ENCODE peak calls at places on chromosome 6, in six cellular contexts. One of them, this sample, is unnamed.

GRCh38 chr6:36694616-36695015 is 3.0 kb upstream of the RAB44 start:
- DNase-seq in OCI-LY7: peak
- DNase-seq in testis: no peak
- DNase-seq in lung: no peak
- DNase-seq in dorsolateral prefrontal cortex: no peak
- DNase-seq in foreskin fibroblast: no peak
- DNase-seq in this sample: peak

GRCh38 chr6:72579865-72580264 is 42.0 kb upstream of the KCNQ5 start:
- DNase-seq in dorsolateral prefrontal cortex: no peak
- DNase-seq in foreskin fibroblast: no peak
- DNase-seq in lung: no peak
- DNase-seq in OCI-LY7: no peak
- DNase-seq in testis: no peak
- DNase-seq in this sample: no peak

GRCh38 chr6:37985355-37985754 is 165.8 kb downstream of the ZFAND3 start:
- DNase-seq in OCI-LY7: no peak
- DNase-seq in lung: no peak
- DNase-seq in testis: peak
- DNase-seq in foreskin fibroblast: no peak
- DNase-seq in dorsolateral prefrontal cortex: no peak
- DNase-seq in this sample: no peak

GRCh38 chr6:69933239-69933638 is 66.9 kb downstream of the COL19A1 start:
- DNase-seq in testis: no peak
- DNase-seq in OCI-LY7: no peak
- DNase-seq in lung: no peak
- DNase-seq in foreskin fibroblast: no peak
- DNase-seq in dorsolateral prefrontal cortex: no peak
- DNase-seq in this sample: no peak

GRCh38 chr6:53986165-53986720 is 125.0 kb upstream of the MLIP start:
- DNase-seq in foreskin fibroblast: peak
- DNase-seq in OCI-LY7: peak
- DNase-seq in testis: peak
- DNase-seq in lung: no peak
- DNase-seq in dorsolateral prefrontal cortex: peak
- DNase-seq in this sample: peak

GRCh38 chr6:68635706-68636513 is 828 bp downstream of the ADGRB3 start:
- DNase-seq in testis: peak
- DNase-seq in OCI-LY7: no peak
- DNase-seq in lung: no peak
- DNase-seq in dorsolateral prefrontal cortex: peak
- DNase-seq in foreskin fibroblast: peak
- DNase-seq in this sample: no peak

GRCh38 chr6:78746457-78746856 is 120.9 kb upstream of the IRAK1BP1 start:
- DNase-seq in testis: no peak
- DNase-seq in dorsolateral prefrontal cortex: no peak
- DNase-seq in OCI-LY7: no peak
- DNase-seq in foreskin fibroblast: peak
- DNase-seq in lung: no peak
- DNase-seq in this sample: no peak

GRCh38 chr6:3766219-3766618 is 14.7 kb upstream of the PXDC1 start:
- DNase-seq in testis: no peak
- DNase-seq in foreskin fibroblast: peak
- DNase-seq in dorsolateral prefrontal cortex: no peak
- DNase-seq in OCI-LY7: no peak
- DNase-seq in lung: no peak
- DNase-seq in this sample: no peak

GRCh38 chr6:138833819-138834539 is 38.1 kb downstream of the ECT2L start:
- DNase-seq in dorsolateral prefrontal cortex: peak
- DNase-seq in OCI-LY7: no peak
- DNase-seq in lung: no peak
- DNase-seq in foreskin fibroblast: no peak
- DNase-seq in testis: peak
- DNase-seq in this sample: no peak

GRCh38 chr6:130202782-130203181 is 20.0 kb downstream of the SAMD3 start:
- DNase-seq in foreskin fibroblast: no peak
- DNase-seq in lung: no peak
- DNase-seq in testis: no peak
- DNase-seq in dorsolateral prefrontal cortex: no peak
- DNase-seq in OCI-LY7: no peak
- DNase-seq in this sample: no peak

GRCh38 chr6:24990227-24990843 is 54.6 kb upstream of the RIPOR2 start:
- DNase-seq in lung: no peak
- DNase-seq in foreskin fibroblast: peak
- DNase-seq in dorsolateral prefrontal cortex: no peak
- DNase-seq in OCI-LY7: no peak
- DNase-seq in testis: no peak
- DNase-seq in this sample: no peak

GRCh38 chr6:166156942-166157341 is 10.7 kb downstream of the TBXT start:
- DNase-seq in OCI-LY7: no peak
- DNase-seq in testis: no peak
- DNase-seq in foreskin fibroblast: no peak
- DNase-seq in dorsolateral prefrontal cortex: no peak
- DNase-seq in lung: no peak
- DNase-seq in this sample: no peak

GRCh38 chr6:38525888-38526287 is 113.8 kb downstream of the BTBD9 start:
- DNase-seq in testis: no peak
- DNase-seq in OCI-LY7: no peak
- DNase-seq in dorsolateral prefrontal cortex: no peak
- DNase-seq in foreskin fibroblast: no peak
- DNase-seq in lung: no peak
- DNase-seq in this sample: no peak

GRCh38 chr6:110589865-110590513 is 113.6 kb upstream of the SLC22A16 start:
- DNase-seq in OCI-LY7: no peak
- DNase-seq in foreskin fibroblast: no peak
- DNase-seq in dorsolateral prefrontal cortex: no peak
- DNase-seq in lung: no peak
- DNase-seq in testis: no peak
- DNase-seq in this sample: no peak

GRCh38 chr6:7424967-7425807 is 35.6 kb downstream of the RIOK1 start:
- DNase-seq in testis: peak
- DNase-seq in OCI-LY7: peak
- DNase-seq in lung: no peak
- DNase-seq in dorsolateral prefrontal cortex: no peak
- DNase-seq in foreskin fibroblast: peak
- DNase-seq in this sample: no peak

GRCh38 chr6:2450546-2450945 is 205.1 kb upstream of the GMDS start:
- DNase-seq in lung: no peak
- DNase-seq in foreskin fibroblast: no peak
- DNase-seq in dorsolateral prefrontal cortex: no peak
- DNase-seq in testis: peak
- DNase-seq in OCI-LY7: no peak
- DNase-seq in this sample: no peak

GRCh38 chr6:88220493-88220892 is 54.3 kb upstream of the CNR1 start:
- DNase-seq in foreskin fibroblast: no peak
- DNase-seq in lung: no peak
- DNase-seq in dorsolateral prefrontal cortex: no peak
- DNase-seq in testis: no peak
- DNase-seq in OCI-LY7: peak
- DNase-seq in this sample: no peak

GRCh38 chr6:133041020-133041419 is 200.1 kb upstream of the EYA4 start:
- DNase-seq in OCI-LY7: no peak
- DNase-seq in foreskin fibroblast: no peak
- DNase-seq in lung: no peak
- DNase-seq in dorsolateral prefrontal cortex: no peak
- DNase-seq in testis: peak
- DNase-seq in this sample: no peak

GRCh38 chr6:42224222-42225042 is 6.8 kb upstream of the MRPS10 start:
- DNase-seq in foreskin fibroblast: peak
- DNase-seq in testis: no peak
- DNase-seq in dorsolateral prefrontal cortex: no peak
- DNase-seq in OCI-LY7: no peak
- DNase-seq in lung: no peak
- DNase-seq in this sample: no peak

GRCh38 chr6:158631678-158632537 is 12.6 kb downstream of the DYNLT1 start:
- DNase-seq in dorsolateral prefrontal cortex: no peak
- DNase-seq in foreskin fibroblast: peak
- DNase-seq in lung: no peak
- DNase-seq in OCI-LY7: no peak
- DNase-seq in testis: peak
- DNase-seq in this sample: peak

GRCh38 chr6:68967549-68968300 is 332.6 kb downstream of the ADGRB3 start:
- DNase-seq in foreskin fibroblast: peak
- DNase-seq in OCI-LY7: peak
- DNase-seq in dorsolateral prefrontal cortex: peak
- DNase-seq in testis: peak
- DNase-seq in lung: peak
- DNase-seq in this sample: no peak

GRCh38 chr6:56246941-56247653 is at the start of gene COL21A1:
- DNase-seq in testis: peak
- DNase-seq in dorsolateral prefrontal cortex: peak
- DNase-seq in lung: peak
- DNase-seq in OCI-LY7: no peak
- DNase-seq in foreskin fibroblast: no peak
- DNase-seq in this sample: peak

GRCh38 chr6:91816335-91816734 is 1229.5 kb upstream of the MAP3K7 start:
- DNase-seq in foreskin fibroblast: no peak
- DNase-seq in OCI-LY7: no peak
- DNase-seq in lung: no peak
- DNase-seq in dorsolateral prefrontal cortex: no peak
- DNase-seq in testis: peak
- DNase-seq in this sample: no peak

GRCh38 chr6:5388319-5388718 is 127.0 kb downstream of the FARS2 start:
- DNase-seq in testis: no peak
- DNase-seq in OCI-LY7: no peak
- DNase-seq in dorsolateral prefrontal cortex: no peak
- DNase-seq in foreskin fibroblast: no peak
- DNase-seq in lung: no peak
- DNase-seq in this sample: no peak

GRCh38 chr6:5394280-5394679 is 133.0 kb downstream of the FARS2 start:
- DNase-seq in dorsolateral prefrontal cortex: no peak
- DNase-seq in OCI-LY7: no peak
- DNase-seq in lung: no peak
- DNase-seq in foreskin fibroblast: no peak
- DNase-seq in testis: no peak
- DNase-seq in this sample: no peak

GRCh38 chr6:5395719-5396118 is 134.4 kb downstream of the FARS2 start:
- DNase-seq in dorsolateral prefrontal cortex: no peak
- DNase-seq in lung: no peak
- DNase-seq in foreskin fibroblast: no peak
- DNase-seq in testis: no peak
- DNase-seq in OCI-LY7: no peak
- DNase-seq in this sample: no peak

GRCh38 chr6:5389086-5389745 is 127.9 kb downstream of the FARS2 start:
- DNase-seq in lung: no peak
- DNase-seq in dorsolateral prefrontal cortex: no peak
- DNase-seq in testis: no peak
- DNase-seq in OCI-LY7: no peak
- DNase-seq in foreskin fibroblast: no peak
- DNase-seq in this sample: no peak

GRCh38 chr6:5390177-5390576 is 128.9 kb downstream of the FARS2 start:
- DNase-seq in foreskin fibroblast: no peak
- DNase-seq in testis: no peak
- DNase-seq in OCI-LY7: no peak
- DNase-seq in lung: no peak
- DNase-seq in dorsolateral prefrontal cortex: no peak
- DNase-seq in this sample: no peak
- TF ChIP-seq CTCF in foreskin fibroblast: no peak
- TF ChIP-seq CTCF in testis: no peak
- TF ChIP-seq CTCF in OCI-LY7: no peak
- TF ChIP-seq CTCF in lung: no peak
- TF ChIP-seq CTCF in dorsolateral prefrontal cortex: no peak
- TF ChIP-seq CTCF in this sample: no peak

DNA sequence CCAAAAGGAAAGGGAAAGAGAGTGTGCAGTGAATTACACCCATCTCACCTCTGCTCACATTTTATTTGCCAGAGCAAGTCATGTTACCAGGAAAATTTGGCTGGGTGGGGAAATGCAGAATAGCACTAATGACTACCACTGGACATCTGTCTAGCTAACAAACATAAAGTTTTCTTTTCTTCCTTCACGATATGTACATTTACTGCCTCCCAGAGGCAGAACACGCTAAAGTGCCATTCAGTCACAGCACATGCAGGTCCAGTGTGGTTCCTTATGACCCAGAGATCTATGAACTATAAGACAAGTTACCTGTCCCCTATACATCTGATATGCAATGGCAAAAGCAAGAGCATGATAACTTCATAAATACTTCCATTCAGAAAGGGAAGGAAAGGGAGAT is 194.1 kb downstream of the OGFRL1 start:
- DNase-seq in testis: no peak
- DNase-seq in OCI-LY7: no peak
- DNase-seq in lung: no peak
- DNase-seq in dorsolateral prefrontal cortex: no peak
- DNase-seq in foreskin fibroblast: no peak
- DNase-seq in this sample: no peak
- TF ChIP-seq CTCF in testis: no peak
- TF ChIP-seq CTCF in OCI-LY7: peak
- TF ChIP-seq CTCF in lung: peak
- TF ChIP-seq CTCF in dorsolateral prefrontal cortex: no peak
- TF ChIP-seq CTCF in foreskin fibroblast: peak
- TF ChIP-seq CTCF in this sample: no peak

GRCh38 chr6:11393713-11394627 is 143.6 kb upstream of the TMEM170B start:
- DNase-seq in lung: no peak
- DNase-seq in dorsolateral prefrontal cortex: no peak
- DNase-seq in testis: no peak
- DNase-seq in OCI-LY7: no peak
- DNase-seq in foreskin fibroblast: peak
- DNase-seq in this sample: no peak
- TF ChIP-seq CTCF in lung: no peak
- TF ChIP-seq CTCF in dorsolateral prefrontal cortex: no peak
- TF ChIP-seq CTCF in testis: no peak
- TF ChIP-seq CTCF in OCI-LY7: no peak
- TF ChIP-seq CTCF in foreskin fibroblast: no peak
- TF ChIP-seq CTCF in this sample: no peak

GRCh38 chr6:83613378-83613777 is 95.5 kb downstream of the SNAP91 start:
- DNase-seq in dorsolateral prefrontal cortex: no peak
- DNase-seq in testis: no peak
- DNase-seq in lung: no peak
- DNase-seq in foreskin fibroblast: no peak
- DNase-seq in OCI-LY7: no peak
- DNase-seq in this sample: no peak

DNA sequence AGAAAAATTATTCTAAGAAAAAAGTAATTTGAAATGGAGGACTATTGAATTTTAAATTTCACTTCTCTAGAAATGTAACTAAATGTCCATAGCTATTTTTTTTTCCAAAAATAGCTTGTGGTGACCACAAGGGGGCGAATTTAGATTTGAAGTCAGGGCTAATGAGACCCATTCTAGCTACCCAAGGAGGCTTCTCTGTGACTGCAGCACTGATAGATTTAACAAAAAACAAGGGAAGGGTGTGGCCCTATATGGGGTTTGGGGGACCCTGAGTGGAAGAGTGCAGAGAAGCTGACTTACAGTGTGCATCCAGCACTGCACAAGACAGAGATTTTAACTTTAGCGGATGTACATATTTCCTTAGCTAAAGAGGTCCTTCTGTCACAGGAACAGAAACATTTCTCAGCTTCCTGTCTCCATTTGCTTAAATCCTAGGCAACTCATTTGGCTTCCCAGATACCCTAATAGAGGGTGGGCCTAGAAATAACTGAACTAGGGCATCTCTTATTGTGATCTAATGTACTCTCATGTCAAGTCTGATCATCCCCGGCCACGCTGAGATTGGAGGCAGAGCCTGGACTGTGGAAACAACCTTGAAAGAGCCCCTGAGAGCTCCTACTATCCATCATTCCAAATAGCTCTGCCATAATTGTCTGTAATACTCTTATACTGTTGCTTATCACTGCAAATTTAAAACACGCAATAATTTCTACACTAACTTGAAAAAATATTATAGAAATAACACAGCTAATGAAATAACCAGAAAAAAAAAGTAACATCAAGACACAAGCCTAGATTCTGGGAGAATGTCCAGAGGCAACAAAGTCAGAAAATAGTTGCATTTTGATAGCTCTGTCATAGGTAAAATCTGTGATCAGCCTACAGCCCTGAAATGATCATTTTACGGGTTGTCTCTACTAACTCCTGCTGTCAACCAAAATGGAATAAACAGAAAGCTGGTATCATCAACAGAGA is 93.6 kb downstream of the SNAP91 start:
- DNase-seq in OCI-LY7: peak
- DNase-seq in dorsolateral prefrontal cortex: no peak
- DNase-seq in lung: no peak
- DNase-seq in foreskin fibroblast: peak
- DNase-seq in testis: no peak
- DNase-seq in this sample: no peak
- TF ChIP-seq CTCF in OCI-LY7: peak
- TF ChIP-seq CTCF in dorsolateral prefrontal cortex: peak
- TF ChIP-seq CTCF in lung: no peak
- TF ChIP-seq CTCF in foreskin fibroblast: peak
- TF ChIP-seq CTCF in testis: peak
- TF ChIP-seq CTCF in this sample: no peak

This sample was measured in lower leg skin.